ENCODE peak calls at places on chromosomes 5 and 9, in six cellular contexts. X is choroid plexus epithelial cell, I is BE2C, C is IMR-90, Q is HFF-Myc, S is kidney epithelial cell. B is an unnamed sample.

GRCh38 chr9:32875748-32876147 is 92.4 kb downstream of the TMEM215 start:
- DNase-seq in X (no peak), I (no peak), C (no peak), Q (no peak), S (no peak), B (no peak)

GRCh38 chr5:76040806-76041205 is 42.4 kb upstream of the SV2C start:
- DNase-seq in X (no peak), I (no peak), C (no peak), Q (no peak), S (no peak), B (no peak)

GRCh38 chr5:150750469-150750868 is 8.3 kb downstream of the DCTN4 start:
- DNase-seq in X (no peak), I (no peak), C (peak; percentile 17), Q (no peak), S (no peak), B (no peak)

GRCh38 chr9:122379340-122379739 is 8.5 kb downstream of the PTGS1 start:
- DNase-seq in X (no peak), I (no peak), C (no peak), Q (no peak), S (no peak), B (no peak)

GRCh38 chr9:110969971-110970381 is 68.3 kb downstream of the LPAR1 start:
- DNase-seq in X (peak; percentile 84), I (no peak), C (peak; percentile 85), Q (no peak), S (no peak), B (no peak)

GRCh38 chr9:92513349-92513748 is 22.4 kb downstream of the ECM2 start:
- DNase-seq in X (no peak), I (no peak), C (no peak), Q (no peak), S (no peak), B (no peak)

GRCh38 chr5:7828269-7828668 is 22.7 kb downstream of the CFAP90 start:
- DNase-seq in X (no peak), I (no peak), C (no peak), Q (no peak), S (no peak), B (no peak)

GRCh38 chr9:70902705-70903131 is 218.7 kb downstream of the TRPM3 start:
- DNase-seq in X (peak; percentile 98), I (no peak), C (peak; percentile 96), Q (peak; percentile 92), S (peak; percentile 99), B (no peak)

GRCh38 chr5:35313296-35313695 is 83.0 kb upstream of the PRLR start:
- DNase-seq in X (peak; percentile 79), I (no peak), C (peak; percentile 7), Q (peak; percentile 33), S (peak; percentile 54), B (no peak)

GRCh38 chr5:343461-344401 is 22.2 kb downstream of the AHRR start:
- DNase-seq in X (peak; percentile 75), I (peak; percentile 49), C (peak; percentile 73), Q (no peak), S (no peak), B (peak; percentile 77)

GRCh38 chr9:120985759-120986353 is 59.3 kb upstream of the TRAF1 start:
- DNase-seq in X (peak; percentile 82), I (no peak), C (peak; percentile 79), Q (peak; percentile 26), S (peak; percentile 41), B (peak; percentile 50)

GRCh38 chr5:178277346-178277745 is 44.7 kb upstream of the PHYKPL start:
- DNase-seq in X (no peak), I (no peak), C (no peak), Q (no peak), S (no peak), B (no peak)

GRCh38 chr5:59275537-59276276 is 617.8 kb downstream of the PDE4D start:
- DNase-seq in X (peak; percentile 86), I (no peak), C (peak; percentile 6), Q (no peak), S (peak; percentile 67), B (no peak)

GRCh38 chr5:141877478-141878185 is 578 bp downstream of the PCDH1 start:
- DNase-seq in X (no peak), I (peak; percentile 58), C (no peak), Q (no peak), S (no peak), B (no peak)

GRCh38 chr9:114691046-114691955 is 9.3 kb upstream of the TEX48 start:
- DNase-seq in X (peak; percentile 86), I (no peak), C (peak; percentile 91), Q (peak; percentile 76), S (peak; percentile 86), B (no peak)

GRCh38 chr5:172334196-172334595 is 50.6 kb upstream of the UBTD2 start:
- DNase-seq in X (no peak), I (peak; percentile 54), C (no peak), Q (no peak), S (no peak), B (no peak)

GRCh38 chr5:60196382-60197113 is 303.0 kb upstream of the PDE4D start:
- DNase-seq in X (peak; percentile 81), I (peak; percentile 65), C (peak; percentile 72), Q (peak; percentile 94), S (peak; percentile 92), B (no peak)

GRCh38 chr5:177314376-177315342 is 3.0 kb upstream of the MXD3 start:
- DNase-seq in X (no peak), I (no peak), C (no peak), Q (no peak), S (no peak), B (no peak)

GRCh38 chr9:11931109-11931508 is 762.1 kb upstream of the TYRP1 start:
- DNase-seq in X (peak; percentile 41), I (no peak), C (no peak), Q (no peak), S (no peak), B (no peak)
- TF ChIP-seq CTCF in X (no peak), I (no peak), C (no peak), Q (no peak), S (no peak), B (no peak)

GRCh38 chr5:112971285-112971684 is 5.3 kb upstream of the DCP2 start:
- DNase-seq in X (no peak), I (no peak), C (no peak), Q (no peak), S (no peak), B (no peak)
- TF ChIP-seq CTCF in X (no peak), I (no peak), C (no peak), Q (no peak), S (no peak), B (no peak)

DNA sequence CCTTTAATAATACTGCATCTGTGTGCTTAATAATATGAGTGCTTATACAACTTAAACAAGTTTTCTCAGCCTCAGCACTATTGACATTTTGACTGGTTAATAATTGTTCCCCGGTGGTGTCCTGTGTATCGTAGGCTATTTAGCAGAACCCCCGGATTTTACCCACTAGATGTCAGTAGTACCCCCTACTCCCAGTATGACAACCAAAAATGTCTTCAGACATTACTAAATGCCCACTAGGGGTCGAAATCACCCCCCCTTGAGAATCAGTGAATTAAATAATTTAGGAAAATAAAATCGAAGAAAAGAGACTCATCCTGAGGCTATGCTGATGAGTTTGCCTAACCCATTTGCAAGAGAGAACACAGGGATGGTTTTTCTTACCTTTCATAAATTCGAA is 166.3 kb downstream of the ATP10B start:
- DNase-seq in X (no peak), I (no peak), C (no peak), Q (no peak), S (no peak), B (peak; percentile 43)
- TF ChIP-seq CTCF in X (no peak), I (peak; percentile 30), C (no peak), Q (no peak), S (peak; percentile 54), B (peak; percentile 19)

GRCh38 chr5:61617995-61618525 is 286.0 kb downstream of the ZSWIM6 start:
- DNase-seq in X (no peak), I (no peak), C (no peak), Q (no peak), S (no peak), B (no peak)
- TF ChIP-seq CTCF in X (peak; percentile 9), I (peak; percentile 22), C (no peak), Q (peak; percentile 7), S (no peak), B (no peak)

DNA sequence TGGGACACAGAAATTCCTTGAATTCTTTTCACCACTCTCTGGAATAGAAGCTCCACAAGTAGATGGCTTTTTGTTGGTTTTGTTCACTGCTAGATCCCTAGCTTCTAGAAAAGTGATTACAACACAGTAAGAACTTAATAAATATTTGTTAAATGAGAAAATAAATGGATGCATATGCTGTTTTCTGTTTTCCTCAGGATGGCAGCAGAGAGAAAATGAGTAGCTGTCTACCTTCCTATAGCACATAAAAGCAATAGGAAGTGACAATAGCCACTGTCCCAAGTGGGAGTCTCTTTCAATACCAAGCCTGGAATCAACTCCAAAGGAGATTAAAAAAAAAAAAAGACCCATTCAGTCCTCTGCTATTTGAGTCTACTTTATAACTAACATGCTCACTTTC is 100.6 kb upstream of the NREP start:
- DNase-seq in X (peak; percentile 37), I (no peak), C (peak; percentile 11), Q (no peak), S (no peak), B (no peak)
- TF ChIP-seq CTCF in X (peak; percentile 29), I (no peak), C (no peak), Q (no peak), S (peak; percentile 8), B (no peak)

GRCh38 chr5:91182763-91183162 is 200.4 kb downstream of the ARRDC3 start:
- DNase-seq in X (peak; percentile 56), I (no peak), C (no peak), Q (no peak), S (no peak), B (peak; percentile 8)
- TF ChIP-seq CTCF in X (peak; percentile 45), I (no peak), C (no peak), Q (peak; percentile 7), S (no peak), B (no peak)

GRCh38 chr5:4642525-4642924 is 497.6 kb upstream of the ADAMTS16 start:
- DNase-seq in X (no peak), I (no peak), C (no peak), Q (no peak), S (no peak), B (no peak)

GRCh38 chr5:4643960-4644359 is 496.2 kb upstream of the ADAMTS16 start:
- DNase-seq in X (no peak), I (no peak), C (no peak), Q (no peak), S (no peak), B (no peak)

GRCh38 chr5:4639959-4640358 is 500.2 kb upstream of the ADAMTS16 start:
- DNase-seq in X (no peak), I (no peak), C (no peak), Q (no peak), S (peak; percentile 87), B (no peak)

GRCh38 chr5:4643190-4643589 is 496.9 kb upstream of the ADAMTS16 start:
- DNase-seq in X (no peak), I (no peak), C (no peak), Q (no peak), S (no peak), B (no peak)

DNA sequence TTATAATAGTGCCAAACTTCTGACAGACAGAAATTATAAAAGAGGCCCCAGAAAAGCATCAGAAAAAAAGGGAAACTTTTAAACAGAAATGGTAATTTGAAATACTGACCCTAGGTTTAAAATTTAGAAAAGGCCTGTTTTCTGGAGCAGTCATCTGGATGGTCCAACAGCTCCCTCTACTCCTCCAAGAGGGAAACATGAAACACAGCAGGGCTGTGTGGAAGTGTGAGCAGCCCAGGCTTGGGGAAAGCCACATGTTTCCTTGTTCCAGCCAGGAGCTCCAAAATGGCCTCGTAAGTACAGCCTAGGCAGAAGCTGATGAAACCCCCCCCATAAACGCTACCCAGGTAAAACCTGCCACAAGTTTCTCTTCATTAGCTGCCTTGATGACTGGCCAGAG is 499.3 kb upstream of the ADAMTS16 start:
- DNase-seq in X (peak; percentile 10), I (no peak), C (no peak), Q (no peak), S (no peak), B (no peak)
- TF ChIP-seq CTCF in X (peak; percentile 35), I (no peak), C (no peak), Q (no peak), S (peak; percentile 31), B (no peak)

GRCh38 chr9:4788703-4789102 is 4.0 kb upstream of the RCL1 start:
- DNase-seq in X (no peak), I (no peak), C (no peak), Q (no peak), S (no peak), B (no peak)
- TF ChIP-seq CTCF in X (no peak), I (no peak), C (no peak), Q (no peak), S (no peak), B (no peak)

B was measured in GM13976.